ENCODE peak calls at places on chromosome 18, in ten cellular contexts. B is T-helper 9 cell; R is HFFc6; P is AG10803; V is stimulated activated CD8-positive, alpha-beta memory T cell treated with anti-CD3 and anti-CD28 coated beads, Interleukin-15, amount 100 ng/mL, for 24 hours; C is GOT3; Q is naive B cell; I is frontal cortex; Z is cardiac fibroblast; E is neural crest cell. O is an unnamed sample.

GRCh38 chr18:6719098-6719913 is 10.2 kb upstream of the ARHGAP28 start:
- DNase-seq in B (no peak), R (no peak), P (no peak), V (no peak), C (no peak), Q (no peak), I (no peak), Z (no peak), E (no peak), O (no peak)

GRCh38 chr18:32271649-32272324 is 81.9 kb downstream of the MEP1B start:
- DNase-seq in B (no peak), R (peak), P (peak), V (no peak), C (no peak), Q (no peak), I (peak), Z (peak), E (peak), O (peak)

GRCh38 chr18:2027026-2027425 is 544.3 kb downstream of the METTL4 start:
- DNase-seq in B (no peak), R (no peak), P (no peak), V (no peak), C (no peak), Q (no peak), I (no peak), Z (no peak), E (no peak), O (no peak)

GRCh38 chr18:32096936-32097335 is 5.3 kb downstream of the RNF138 start:
- DNase-seq in B (no peak), R (no peak), P (no peak), V (no peak), C (no peak), Q (no peak), I (no peak), Z (no peak), E (no peak), O (no peak)

GRCh38 chr18:11747731-11748130 is 58.7 kb downstream of the GNAL start:
- DNase-seq in B (no peak), R (no peak), P (no peak), V (no peak), C (no peak), Q (no peak), I (no peak), Z (no peak), E (no peak), O (no peak)

GRCh38 chr18:9996104-9996503 is 82.3 kb downstream of the VAPA start:
- DNase-seq in B (no peak), R (no peak), P (peak), V (no peak), C (no peak), Q (no peak), I (no peak), Z (no peak), E (no peak), O (no peak)

GRCh38 chr18:45562567-45563479 is 52.5 kb upstream of the SLC14A2 start:
- DNase-seq in B (no peak), R (no peak), P (no peak), V (no peak), C (no peak), Q (no peak), I (no peak), Z (no peak), E (no peak), O (no peak)

GRCh38 chr18:70578480-70578879 is 289.6 kb downstream of the SOCS6 start:
- DNase-seq in B (no peak), R (no peak), P (no peak), V (no peak), C (no peak), Q (no peak), I (no peak), Z (no peak), E (peak), O (no peak)

GRCh38 chr18:50722311-50722710 is 97.5 kb downstream of the MRO start:
- DNase-seq in B (no peak), R (no peak), P (no peak), V (no peak), C (no peak), Q (no peak), I (no peak), Z (no peak), E (no peak), O (no peak)

GRCh38 chr18:7094432-7094831 is 23.2 kb downstream of the LAMA1 start:
- DNase-seq in B (no peak), R (no peak), P (no peak), V (no peak), C (no peak), Q (no peak), I (no peak), Z (no peak), E (no peak), O (no peak)

GRCh38 chr18:47345291-47345690 is 93.8 kb upstream of the SKOR2 start:
- DNase-seq in B (no peak), R (no peak), P (no peak), V (no peak), C (no peak), Q (no peak), I (no peak), Z (no peak), E (no peak), O (no peak)

GRCh38 chr18:74040459-74041332 is 106.9 kb downstream of the FBXO15 start:
- DNase-seq in B (peak), R (peak), P (peak), V (peak), C (no peak), Q (peak), I (no peak), Z (peak), E (peak), O (peak)

GRCh38 chr18:12236934-12237832 is 17.0 kb upstream of the CIDEA start:
- DNase-seq in B (peak), R (peak), P (peak), V (peak), C (peak), Q (peak), I (no peak), Z (peak), E (peak), O (peak)

GRCh38 chr18:63511285-63511684 is 30.9 kb upstream of the SERPINB12 start:
- DNase-seq in B (no peak), R (peak), P (peak), V (no peak), C (no peak), Q (no peak), I (no peak), Z (peak), E (peak), O (no peak)

GRCh38 chr18:76357585-76358265 is 137.3 kb downstream of the ZNF516 start:
- DNase-seq in B (no peak), R (no peak), P (peak), V (no peak), C (no peak), Q (no peak), I (no peak), Z (no peak), E (no peak), O (no peak)

GRCh38 chr18:61972389-61973264 is 79.8 kb upstream of the RNF152 start:
- DNase-seq in B (no peak), R (no peak), P (no peak), V (no peak), C (no peak), Q (no peak), I (no peak), Z (no peak), E (no peak), O (peak)

GRCh38 chr18:10101293-10101701 is 187.5 kb downstream of the VAPA start:
- DNase-seq in B (no peak), R (peak), P (peak), V (no peak), C (no peak), Q (no peak), I (no peak), Z (peak), E (no peak), O (no peak)

GRCh38 chr18:778194-779007 is 33.6 kb downstream of the YES1 start:
- DNase-seq in B (no peak), R (no peak), P (no peak), V (no peak), C (no peak), Q (no peak), I (no peak), Z (peak), E (no peak), O (peak)

GRCh38 chr18:60024857-60025256 is 125.1 kb downstream of the PMAIP1 start:
- DNase-seq in B (no peak), R (no peak), P (no peak), V (no peak), C (no peak), Q (no peak), I (no peak), Z (peak), E (no peak), O (no peak)

GRCh38 chr18:30376515-30376914 is 666.0 kb downstream of the DSC3 start:
- DNase-seq in B (no peak), R (no peak), P (no peak), V (no peak), C (no peak), Q (no peak), I (no peak), Z (no peak), E (no peak), O (peak)

GRCh38 chr18:3425450-3425849 is 24.5 kb upstream of the TGIF1 start:
- DNase-seq in B (no peak), R (no peak), P (no peak), V (no peak), C (no peak), Q (no peak), I (no peak), Z (no peak), E (no peak), O (no peak)

GRCh38 chr18:80171190-80171872 is 62.3 kb downstream of the ADNP2 start:
- DNase-seq in B (peak), R (peak), P (peak), V (peak), C (no peak), Q (no peak), I (peak), Z (peak), E (peak), O (peak)

GRCh38 chr18:74342416-74343043 is 26.9 kb downstream of the C18orf63 start:
- DNase-seq in B (no peak), R (peak), P (peak), V (no peak), C (no peak), Q (peak), I (no peak), Z (peak), E (peak), O (peak)

O was measured in SJCRH30.